ENCODE peak calls at places on chromosomes 12 and 14, in nine cellular contexts. C, Z, G, T, O, B, F, Y and L are unnamed samples.

GRCh38 chr12:65537978-65538377 is 259.5 kb downstream of the MSRB3 start:
- DNase-seq in Z (no peak), C (no peak), Y (no peak), T (no peak), F (no peak), B (no peak), G (no peak), O (no peak), L (no peak)

GRCh38 chr14:68787235-68787727 is 5.6 kb downstream of the ZFP36L1 start:
- DNase-seq in O (no peak), T (peak; percentile 58), G (peak; percentile 68), Y (peak; percentile 40), C (no peak), B (no peak), F (peak; percentile 44), Z (no peak), L (no peak)

GRCh38 chr14:85178869-85179268 is 351.1 kb upstream of the FLRT2 start:
- DNase-seq in O (no peak), Y (no peak), C (no peak), G (no peak), T (no peak), Z (no peak), F (no peak), B (no peak), L (no peak)

GRCh38 chr12:56143870-56144269 is 8.5 kb upstream of the MYL6B start:
- DNase-seq in G (no peak), Y (no peak), B (no peak), Z (no peak), T (no peak), F (no peak), O (peak; percentile 50), C (no peak), L (no peak)

GRCh38 chr12:24066865-24067264 is 117.4 kb upstream of the SOX5 start:
- DNase-seq in T (no peak), B (peak; percentile 44), O (no peak), G (no peak), Y (peak; percentile 90), Z (no peak), C (no peak), F (no peak), L (peak; percentile 75)

GRCh38 chr14:84401631-84402030 is 1128.3 kb upstream of the FLRT2 start:
- DNase-seq in T (no peak), O (no peak), G (no peak), C (no peak), B (no peak), Y (no peak), F (no peak), Z (no peak), L (no peak)

GRCh38 chr14:75884198-75884611 is 97.6 kb downstream of the TGFB3 start:
- DNase-seq in Y (peak; percentile 92), O (peak; percentile 8), Z (no peak), B (no peak), G (no peak), C (no peak), T (no peak), F (no peak), L (peak; percentile 94)

GRCh38 chr12:3746758-3747157 is 6.2 kb downstream of the CRACR2A start:
- DNase-seq in Z (no peak), G (no peak), C (no peak), O (no peak), B (no peak), Y (no peak), F (no peak), T (peak; percentile 4), L (no peak)

GRCh38 chr12:627863-628805 is 35.1 kb downstream of the NINJ2 start:
- DNase-seq in Y (no peak), Z (no peak), O (no peak), G (no peak), C (no peak), T (no peak), B (no peak), F (no peak), L (no peak)

GRCh38 chr12:67807808-67808207 is 159.3 kb downstream of the DYRK2 start:
- DNase-seq in T (no peak), Z (no peak), Y (no peak), C (no peak), O (no peak), G (no peak), B (no peak), F (no peak), L (no peak)

GRCh38 chr14:99593971-99594841 is 9.8 kb downstream of the CCDC85C start:
- DNase-seq in T (no peak), F (no peak), B (no peak), O (no peak), Z (no peak), Y (no peak), G (no peak), C (no peak), L (no peak)

GRCh38 chr12:55637467-55637866 is 775 bp downstream of the OR10P1 start:
- DNase-seq in G (no peak), B (no peak), T (no peak), Z (no peak), O (no peak), Y (no peak), F (peak; percentile 16), C (no peak), L (no peak)